ENCODE peak calls at places on chromosomes 1 and 21, in seven cellular contexts. M is GM12878, Y is HCT116, K is H1, D is IMR-90, T is uterus, N is A549. S is an unnamed sample. For H3K9me3, the result is how much of the 10 kb centered on the place peaks cover.

GRCh38 chr1:168485048-168485447 is 58.7 kb downstream of the XCL2 start:
- DNase-seq in T (peak), N (no peak), D (peak), M (no peak), Y (no peak), K (no peak), S (no peak)

GRCh38 chr1:156090822-156091188 is 8.5 kb upstream of the MEX3A start:
- DNase-seq in T (peak), K (peak), D (peak), M (no peak), Y (peak), N (peak), S (no peak)

GRCh38 chr1:89987170-89987819 is 7.6 kb upstream of the ZNF326 start:
- DNase-seq in M (peak), T (peak), K (no peak), D (peak), Y (peak), N (peak), S (peak)

GRCh38 chr1:15244813-15245212 is 2.2 kb upstream of the FHAD1 start:
- DNase-seq in M (no peak), T (no peak), D (no peak), N (no peak), Y (no peak), K (no peak), S (no peak)

GRCh38 chr1:26358411-26359384 is 4.8 kb upstream of the CRYBG2 start:
- DNase-seq in T (no peak), D (no peak), Y (peak), M (no peak), N (no peak), K (no peak), S (no peak)

GRCh38 chr1:7266561-7266960 is 481.3 kb downstream of the CAMTA1 start:
- DNase-seq in T (no peak), M (no peak), N (no peak), D (no peak), K (peak), Y (no peak), S (no peak)

GRCh38 chr21:42777757-42778344 is 101.5 kb downstream of the WDR4 start:
- DNase-seq in T (no peak), N (no peak), K (no peak), Y (no peak), M (peak), D (no peak), S (no peak)

GRCh38 chr1:38608202-38608864 is 251.2 kb downstream of the RRAGC start:
- DNase-seq in N (no peak), T (no peak), Y (peak), M (no peak), K (peak), D (peak), S (no peak)

GRCh38 chr1:214401666-214402065 is 120.7 kb downstream of the SMYD2 start:
- DNase-seq in M (no peak), D (no peak), Y (no peak), N (no peak), K (no peak), T (no peak), S (no peak)

GRCh38 chr1:200659269-200659668 is 10.4 kb downstream of the DDX59 start:
- DNase-seq in N (no peak), T (no peak), M (no peak), Y (peak), K (no peak), D (peak), S (no peak)

GRCh38 chr1:56578963-56579875 is at the start of gene PLPP3:
- DNase-seq in M (no peak), T (peak), D (peak), N (peak), K (peak), Y (peak), S (peak)
- TF ChIP-seq POLR2A in M (no peak), T (peak), D (peak), N (peak), K (peak), Y (peak), S (peak)

GRCh38 chr1:2916706-2917105 is 104.6 kb upstream of the ACTRT2 start:
- DNase-seq in D (no peak), M (no peak), Y (no peak), K (no peak), N (no peak), T (no peak), S (no peak)

GRCh38 chr1:2916153-2916552 is 105.1 kb upstream of the ACTRT2 start:
- DNase-seq in Y (no peak), T (no peak), D (no peak), N (no peak), M (no peak), K (no peak), S (no peak)

GRCh38 chr1:2912424-2912823 is 108.8 kb upstream of the ACTRT2 start:
- DNase-seq in N (no peak), K (no peak), D (no peak), Y (no peak), M (no peak), T (no peak), S (no peak)

GRCh38 chr1:2913091-2913490 is 108.2 kb upstream of the ACTRT2 start:
- DNase-seq in D (no peak), M (no peak), N (no peak), T (no peak), K (no peak), Y (no peak), S (no peak)

GRCh38 chr1:2914702-2915101 is 106.6 kb upstream of the ACTRT2 start:
- DNase-seq in N (no peak), D (no peak), M (no peak), K (no peak), T (no peak), Y (no peak), S (no peak)
- H3K9me3 ChIP-seq in N (under half), D (half or more), M (under half), K (half or more), T (under half), Y (under half), S (under half)

DNA sequence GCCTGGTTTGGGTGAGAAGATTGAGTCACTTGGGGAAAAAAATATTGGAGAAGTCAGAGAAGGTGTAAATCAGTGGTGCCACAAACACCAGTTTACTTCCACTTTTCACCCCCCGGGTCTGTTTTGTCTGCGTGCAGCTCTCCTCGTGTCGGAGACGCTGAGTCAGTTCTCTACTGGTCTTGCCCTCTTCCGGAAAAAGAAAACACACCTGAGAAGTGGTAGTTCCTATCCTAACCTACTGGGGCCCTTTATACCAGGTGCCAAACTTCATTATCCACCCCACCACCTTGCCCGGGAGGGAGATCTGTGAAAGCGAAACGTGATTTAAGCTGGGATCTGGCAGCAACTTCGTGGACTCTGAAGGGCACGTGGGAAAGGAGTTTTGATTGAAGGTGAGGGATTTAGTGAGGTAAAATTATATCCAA is 855 bp upstream of the IVNS1ABP start:
- DNase-seq in M (peak), K (no peak), D (no peak), T (peak), Y (peak), N (peak), S (peak)
- TF ChIP-seq POLR2A in M (no peak), K (no peak), D (peak), T (no peak), Y (no peak), N (no peak), S (no peak)

GRCh38 chr1:4529579-4530445 is 124.6 kb upstream of the AJAP1 start:
- DNase-seq in Y (no peak), T (no peak), M (no peak), K (no peak), D (no peak), N (no peak), S (no peak)
- H3K9me3 ChIP-seq in Y (under half), T (under half), M (under half), K (under half), D (under half), N (under half), S (under half)

DNA sequence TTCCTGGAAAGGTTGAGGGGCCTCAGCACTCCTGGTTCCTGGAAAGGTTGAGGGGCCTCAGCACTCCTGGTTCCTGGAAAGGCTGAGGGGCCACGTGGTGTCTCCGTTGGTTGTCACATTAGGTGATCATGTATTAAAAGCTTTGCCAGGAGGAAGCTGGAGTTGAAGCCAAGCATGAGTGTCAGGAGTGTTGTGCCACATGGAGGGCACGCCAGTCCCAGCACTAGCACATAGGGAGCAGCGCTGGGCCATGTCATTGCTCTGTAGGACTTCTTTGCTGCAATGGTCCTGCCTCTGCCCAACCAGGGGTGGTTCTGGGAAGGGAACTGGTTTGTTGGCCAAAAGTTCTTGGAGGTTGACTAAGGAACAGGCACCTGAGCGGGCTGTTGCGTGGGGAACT is 13.3 kb downstream of the ATP5PO start:
- DNase-seq in D (no peak), N (no peak), K (no peak), M (no peak), T (no peak), Y (no peak), S (peak)
- TF ChIP-seq POLR2A in D (no peak), N (no peak), K (no peak), M (no peak), T (no peak), Y (no peak), S (no peak)

S was measured in gastrocnemius medialis.